ENCODE peak calls at places on chromosomes 3 and 15, in five cellular contexts. One of them, this sample, is unnamed.

GRCh38 chr3:100781311-100781710 is 72.0 kb downstream of the TFG start:
- DNase-seq in CD8-positive, alpha-beta T cell: no peak
- DNase-seq in AG04450: no peak
- DNase-seq in dorsolateral prefrontal cortex: no peak
- DNase-seq in D721Med: no peak
- DNase-seq in this sample: no peak

GRCh38 chr15:86034904-86035303 is 44.8 kb upstream of the AGBL1 start:
- DNase-seq in CD8-positive, alpha-beta T cell: no peak
- DNase-seq in AG04450: no peak
- DNase-seq in dorsolateral prefrontal cortex: no peak
- DNase-seq in D721Med: no peak
- DNase-seq in this sample: no peak

GRCh38 chr3:55484741-55485207 is 2.3 kb downstream of the WNT5A start:
- DNase-seq in CD8-positive, alpha-beta T cell: no peak
- DNase-seq in AG04450: no peak
- DNase-seq in dorsolateral prefrontal cortex: no peak
- DNase-seq in D721Med: no peak
- DNase-seq in this sample: no peak

GRCh38 chr15:81814882-81815455 is 230.8 kb downstream of the MEX3B start:
- DNase-seq in CD8-positive, alpha-beta T cell: no peak
- DNase-seq in AG04450: no peak
- DNase-seq in dorsolateral prefrontal cortex: no peak
- DNase-seq in D721Med: no peak
- DNase-seq in this sample: no peak

GRCh38 chr15:93203036-93203435 is 114.0 kb upstream of the RGMA start:
- DNase-seq in CD8-positive, alpha-beta T cell: no peak
- DNase-seq in AG04450: no peak
- DNase-seq in dorsolateral prefrontal cortex: no peak
- DNase-seq in D721Med: no peak
- DNase-seq in this sample: no peak

GRCh38 chr15:93086791-93087190 is 2.2 kb downstream of the RGMA start:
- DNase-seq in CD8-positive, alpha-beta T cell: no peak
- DNase-seq in AG04450: no peak
- DNase-seq in dorsolateral prefrontal cortex: no peak
- DNase-seq in D721Med: no peak
- DNase-seq in this sample: no peak

GRCh38 chr3:139187154-139187553 is 142.5 kb upstream of the PRR23C start:
- DNase-seq in CD8-positive, alpha-beta T cell: no peak
- DNase-seq in AG04450: no peak
- DNase-seq in dorsolateral prefrontal cortex: no peak
- DNase-seq in D721Med: no peak
- DNase-seq in this sample: no peak

GRCh38 chr3:46500631-46501377 is 3.0 kb downstream of the RTP3 start:
- DNase-seq in CD8-positive, alpha-beta T cell: peak; percentile 5
- DNase-seq in AG04450: no peak
- DNase-seq in dorsolateral prefrontal cortex: no peak
- DNase-seq in D721Med: no peak
- DNase-seq in this sample: no peak

GRCh38 chr3:178100881-178101280 is 435.4 kb upstream of the KCNMB2 start:
- DNase-seq in CD8-positive, alpha-beta T cell: no peak
- DNase-seq in AG04450: no peak
- DNase-seq in dorsolateral prefrontal cortex: no peak
- DNase-seq in D721Med: no peak
- DNase-seq in this sample: no peak

GRCh38 chr3:11735638-11736037 is 91.9 kb upstream of the VGLL4 start:
- DNase-seq in CD8-positive, alpha-beta T cell: no peak
- DNase-seq in AG04450: no peak
- DNase-seq in dorsolateral prefrontal cortex: no peak
- DNase-seq in D721Med: no peak
- DNase-seq in this sample: no peak

GRCh38 chr3:101675709-101676218 is 1.2 kb downstream of the ZBTB11 start:
- DNase-seq in CD8-positive, alpha-beta T cell: no peak
- DNase-seq in AG04450: no peak
- DNase-seq in dorsolateral prefrontal cortex: no peak
- DNase-seq in D721Med: no peak
- DNase-seq in this sample: no peak

GRCh38 chr3:190709351-190709773 is 153.1 kb downstream of the GMNC start:
- DNase-seq in CD8-positive, alpha-beta T cell: no peak
- DNase-seq in AG04450: no peak
- DNase-seq in dorsolateral prefrontal cortex: no peak
- DNase-seq in D721Med: no peak
- DNase-seq in this sample: no peak

GRCh38 chr15:96070636-96071035 is 259.9 kb upstream of the NR2F2 start:
- DNase-seq in CD8-positive, alpha-beta T cell: no peak
- DNase-seq in AG04450: no peak
- DNase-seq in dorsolateral prefrontal cortex: no peak
- DNase-seq in D721Med: no peak
- DNase-seq in this sample: no peak

GRCh38 chr15:96073908-96074307 is 256.6 kb upstream of the NR2F2 start:
- DNase-seq in CD8-positive, alpha-beta T cell: no peak
- DNase-seq in AG04450: no peak
- DNase-seq in dorsolateral prefrontal cortex: no peak
- DNase-seq in D721Med: no peak
- DNase-seq in this sample: no peak

GRCh38 chr15:96076350-96076749 is 254.2 kb upstream of the NR2F2 start:
- DNase-seq in CD8-positive, alpha-beta T cell: no peak
- DNase-seq in AG04450: no peak
- DNase-seq in dorsolateral prefrontal cortex: no peak
- DNase-seq in D721Med: no peak
- DNase-seq in this sample: no peak

GRCh38 chr15:96075895-96076294 is 254.6 kb upstream of the NR2F2 start:
- DNase-seq in CD8-positive, alpha-beta T cell: no peak
- DNase-seq in AG04450: no peak
- DNase-seq in dorsolateral prefrontal cortex: no peak
- DNase-seq in D721Med: no peak
- DNase-seq in this sample: no peak

GRCh38 chr15:96072821-96073220 is 257.7 kb upstream of the NR2F2 start:
- DNase-seq in CD8-positive, alpha-beta T cell: no peak
- DNase-seq in AG04450: no peak
- DNase-seq in dorsolateral prefrontal cortex: no peak
- DNase-seq in D721Med: no peak
- DNase-seq in this sample: no peak
- TF ChIP-seq CTCF in CD8-positive, alpha-beta T cell: no peak
- TF ChIP-seq CTCF in AG04450: no peak
- TF ChIP-seq CTCF in dorsolateral prefrontal cortex: no peak
- TF ChIP-seq CTCF in D721Med: no peak
- TF ChIP-seq CTCF in this sample: no peak

GRCh38 chr3:136858381-136858780 is 3.6 kb upstream of the NCK1 start:
- DNase-seq in CD8-positive, alpha-beta T cell: no peak
- DNase-seq in AG04450: no peak
- DNase-seq in dorsolateral prefrontal cortex: no peak
- DNase-seq in D721Med: no peak
- DNase-seq in this sample: no peak

GRCh38 chr3:136862953-136863352 is 945 bp downstream of the NCK1 start:
- DNase-seq in CD8-positive, alpha-beta T cell: no peak
- DNase-seq in AG04450: no peak
- DNase-seq in dorsolateral prefrontal cortex: no peak
- DNase-seq in D721Med: no peak
- DNase-seq in this sample: no peak

GRCh38 chr3:136860541-136860940 is 1.5 kb upstream of the NCK1 start:
- DNase-seq in CD8-positive, alpha-beta T cell: no peak
- DNase-seq in AG04450: no peak
- DNase-seq in dorsolateral prefrontal cortex: no peak
- DNase-seq in D721Med: no peak
- DNase-seq in this sample: no peak

GRCh38 chr3:136861890-136862610 is at the start of gene NCK1:
- DNase-seq in CD8-positive, alpha-beta T cell: peak; percentile 99
- DNase-seq in AG04450: peak; percentile 94
- DNase-seq in dorsolateral prefrontal cortex: peak; percentile 99
- DNase-seq in D721Med: peak; percentile 82
- DNase-seq in this sample: peak; percentile 95

GRCh38 chr3:136862611-136862951 is 573 bp downstream of the NCK1 start:
- DNase-seq in CD8-positive, alpha-beta T cell: no peak
- DNase-seq in AG04450: peak; percentile 16
- DNase-seq in dorsolateral prefrontal cortex: no peak
- DNase-seq in D721Med: no peak
- DNase-seq in this sample: peak; percentile 53
- TF ChIP-seq CTCF in CD8-positive, alpha-beta T cell: no peak
- TF ChIP-seq CTCF in AG04450: no peak
- TF ChIP-seq CTCF in dorsolateral prefrontal cortex: no peak
- TF ChIP-seq CTCF in D721Med: no peak
- TF ChIP-seq CTCF in this sample: no peak

DNA sequence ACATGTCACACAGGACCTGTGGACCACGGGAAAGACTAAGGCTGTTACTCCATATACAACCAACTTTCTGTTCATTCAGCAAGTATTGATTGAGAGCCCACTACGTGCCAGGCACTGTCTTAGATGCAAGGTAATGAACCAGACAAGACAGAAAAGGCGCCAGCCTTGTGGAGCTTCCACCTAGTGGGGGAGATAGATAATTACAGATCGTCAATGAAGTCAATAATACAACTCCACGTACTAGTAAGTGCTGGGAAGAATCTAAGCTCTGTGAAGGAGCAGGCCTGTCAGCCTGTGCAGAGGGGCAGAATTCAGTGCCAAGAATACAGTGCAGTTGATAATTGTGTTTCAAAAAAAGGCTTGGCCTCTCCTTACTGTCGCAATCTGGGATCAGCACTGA is 186.4 kb downstream of the FEZF2 start:
- DNase-seq in CD8-positive, alpha-beta T cell: no peak
- DNase-seq in AG04450: no peak
- DNase-seq in dorsolateral prefrontal cortex: no peak
- DNase-seq in D721Med: no peak
- DNase-seq in this sample: no peak
- TF ChIP-seq CTCF in CD8-positive, alpha-beta T cell: no peak
- TF ChIP-seq CTCF in AG04450: peak; percentile 66
- TF ChIP-seq CTCF in dorsolateral prefrontal cortex: peak; percentile 33
- TF ChIP-seq CTCF in D721Med: peak; percentile 38
- TF ChIP-seq CTCF in this sample: peak; percentile 26

GRCh38 chr15:48717458-48717857 is 71.9 kb upstream of the FBN1 start:
- DNase-seq in CD8-positive, alpha-beta T cell: no peak
- DNase-seq in AG04450: no peak
- DNase-seq in dorsolateral prefrontal cortex: no peak
- DNase-seq in D721Med: no peak
- DNase-seq in this sample: no peak
- TF ChIP-seq CTCF in CD8-positive, alpha-beta T cell: no peak
- TF ChIP-seq CTCF in AG04450: peak; percentile 52
- TF ChIP-seq CTCF in dorsolateral prefrontal cortex: no peak
- TF ChIP-seq CTCF in D721Med: peak; percentile 2
- TF ChIP-seq CTCF in this sample: no peak

DNA sequence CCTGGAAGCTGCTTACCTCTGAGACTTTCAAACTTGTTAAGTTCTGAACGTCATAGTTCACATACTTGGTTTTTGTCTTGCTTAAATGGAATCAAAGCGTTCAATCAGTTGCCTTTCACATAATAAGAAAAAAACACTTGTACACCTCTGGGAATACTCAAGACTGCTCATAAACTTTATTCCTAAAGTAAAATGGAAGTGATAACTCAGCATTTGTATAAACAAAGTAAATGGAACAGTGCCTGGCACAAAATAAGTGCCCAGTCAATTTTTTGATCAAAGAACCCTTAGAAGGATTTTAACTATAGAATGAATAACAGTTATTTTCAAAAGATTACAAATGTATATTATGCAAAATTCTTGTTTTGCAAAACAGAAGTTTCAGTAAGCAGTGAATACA is 1.3 kb downstream of the RAB5A start:
- DNase-seq in CD8-positive, alpha-beta T cell: no peak
- DNase-seq in AG04450: no peak
- DNase-seq in dorsolateral prefrontal cortex: no peak
- DNase-seq in D721Med: no peak
- DNase-seq in this sample: no peak
- TF ChIP-seq CTCF in CD8-positive, alpha-beta T cell: no peak
- TF ChIP-seq CTCF in AG04450: no peak
- TF ChIP-seq CTCF in dorsolateral prefrontal cortex: no peak
- TF ChIP-seq CTCF in D721Med: no peak
- TF ChIP-seq CTCF in this sample: no peak

GRCh38 chr3:153625506-153625905 is 463.5 kb downstream of the RAP2B start:
- DNase-seq in CD8-positive, alpha-beta T cell: no peak
- DNase-seq in AG04450: no peak
- DNase-seq in dorsolateral prefrontal cortex: no peak
- DNase-seq in D721Med: no peak
- DNase-seq in this sample: no peak
- TF ChIP-seq CTCF in CD8-positive, alpha-beta T cell: no peak
- TF ChIP-seq CTCF in AG04450: peak; percentile 18
- TF ChIP-seq CTCF in dorsolateral prefrontal cortex: no peak
- TF ChIP-seq CTCF in D721Med: peak; percentile 53
- TF ChIP-seq CTCF in this sample: no peak

GRCh38 chr3:195556390-195556789 is 13.3 kb upstream of the PPP1R2 start:
- DNase-seq in CD8-positive, alpha-beta T cell: no peak
- DNase-seq in AG04450: no peak
- DNase-seq in dorsolateral prefrontal cortex: peak; percentile 48
- DNase-seq in D721Med: no peak
- DNase-seq in this sample: no peak
- TF ChIP-seq CTCF in CD8-positive, alpha-beta T cell: peak; percentile 24
- TF ChIP-seq CTCF in AG04450: peak; percentile 26
- TF ChIP-seq CTCF in dorsolateral prefrontal cortex: peak; percentile 37
- TF ChIP-seq CTCF in D721Med: peak; percentile 27
- TF ChIP-seq CTCF in this sample: peak; percentile 46